ENCODE peak calls at places on chromosomes 11 and 22, in four cellular contexts. N, S, Y and M are unnamed samples.
A peak's percentile ranks its signal among the peaks of the same experiment; 100 is the strongest.

GRCh38 chr11:13667245-13667644 is 1.2 kb upstream of the FAR1 start:
- DNase-seq in N (no peak), S (no peak), Y (no peak), M (no peak)

GRCh38 chr11:132114185-132114584 is 743.8 kb downstream of the NTM start:
- DNase-seq in N (peak; percentile 41), S (no peak), Y (peak; percentile 77), M (no peak)

GRCh38 chr22:24723111-24723510 is 51.4 kb downstream of the PIWIL3 start:
- DNase-seq in N (no peak), S (no peak), Y (no peak), M (no peak)

GRCh38 chr11:35367491-35367890 is 51.9 kb downstream of the SLC1A2 start:
- DNase-seq in N (no peak), S (no peak), Y (no peak), M (no peak)

GRCh38 chr11:44556735-44557409 is 8.6 kb upstream of the CD82 start:
- DNase-seq in N (no peak), S (peak; percentile 54), Y (peak; percentile 67), M (no peak)

GRCh38 chr11:91248199-91248807 is 976.3 kb upstream of the FAT3 start:
- DNase-seq in N (no peak), S (peak; percentile 4), Y (no peak), M (no peak)

GRCh38 chr11:3626250-3626960 is 15.4 kb downstream of the ART5 start:
- DNase-seq in N (peak; percentile 53), S (no peak), Y (peak; percentile 57), M (peak; percentile 77)

GRCh38 chr11:68033708-68034045 is 3.2 kb downstream of the NDUFS8 start:
- DNase-seq in N (peak; percentile 86), S (no peak), Y (no peak), M (no peak)

GRCh38 chr11:1017269-1018005 is 19.1 kb downstream of the MUC6 start:
- DNase-seq in N (no peak), S (no peak), Y (no peak), M (no peak)

GRCh38 chr22:37487559-37487958 is 1.4 kb upstream of the MFNG start:
- DNase-seq in N (no peak), S (no peak), Y (no peak), M (no peak)

DNA sequence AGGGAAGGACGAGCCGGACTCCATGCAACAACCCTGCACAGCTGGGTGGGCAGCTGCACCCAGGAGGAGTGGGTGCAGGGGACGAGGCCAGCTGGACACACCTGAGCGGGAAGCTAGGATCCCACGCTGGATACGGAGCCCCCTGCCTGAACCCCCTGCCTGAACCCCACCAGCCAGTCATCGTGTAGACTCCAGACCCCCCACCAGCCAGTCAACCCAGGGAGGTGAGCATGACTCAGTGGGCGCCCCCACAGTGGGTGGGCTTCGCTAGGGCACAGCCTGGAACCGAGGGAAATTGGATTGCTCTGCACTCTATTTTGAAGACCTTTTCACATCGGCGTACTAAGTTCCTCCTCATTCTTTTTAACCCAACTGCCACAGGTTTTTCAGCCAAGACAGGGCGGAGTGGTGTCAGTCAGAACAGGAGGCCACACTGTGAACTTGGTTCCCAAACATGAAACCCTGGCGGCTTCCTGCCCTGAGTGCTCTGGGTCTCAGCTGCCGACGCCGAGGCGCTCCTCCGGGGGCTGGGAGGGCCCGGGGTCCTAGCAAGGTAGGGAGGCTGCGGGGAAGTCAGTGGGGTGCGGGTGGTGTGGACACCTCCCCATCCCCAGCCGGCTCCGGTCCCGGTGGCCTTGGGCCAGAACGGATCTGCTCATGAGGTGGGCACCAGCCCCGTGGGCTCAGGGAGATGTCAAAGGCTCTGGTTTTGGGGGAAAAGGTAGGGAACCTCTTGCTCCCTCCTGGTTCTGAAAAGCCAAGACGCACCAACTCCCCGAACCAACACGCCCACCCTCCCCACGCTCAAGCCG is 57.0 kb downstream of the BRD1 start:
- DNase-seq in N (peak; percentile 20), S (no peak), Y (no peak), M (peak; percentile 35)
- TF ChIP-seq CTCF in N (no peak), S (no peak), Y (no peak), M (no peak)

GRCh38 chr11:94968334-94968958 is 4.9 kb downstream of the CWC15 start:
- DNase-seq in N (no peak), S (no peak), Y (no peak), M (no peak)
- TF ChIP-seq CTCF in N (peak; percentile 26), S (peak; percentile 62), Y (peak; percentile 65), M (peak; percentile 65)

GRCh38 chr22:27879923-27880322 is 39.1 kb downstream of the PITPNB start:
- DNase-seq in N (no peak), S (peak; percentile 13), Y (no peak), M (no peak)
- TF ChIP-seq CTCF in N (peak; percentile 48), S (peak; percentile 63), Y (peak; percentile 75), M (peak; percentile 41)

DNA sequence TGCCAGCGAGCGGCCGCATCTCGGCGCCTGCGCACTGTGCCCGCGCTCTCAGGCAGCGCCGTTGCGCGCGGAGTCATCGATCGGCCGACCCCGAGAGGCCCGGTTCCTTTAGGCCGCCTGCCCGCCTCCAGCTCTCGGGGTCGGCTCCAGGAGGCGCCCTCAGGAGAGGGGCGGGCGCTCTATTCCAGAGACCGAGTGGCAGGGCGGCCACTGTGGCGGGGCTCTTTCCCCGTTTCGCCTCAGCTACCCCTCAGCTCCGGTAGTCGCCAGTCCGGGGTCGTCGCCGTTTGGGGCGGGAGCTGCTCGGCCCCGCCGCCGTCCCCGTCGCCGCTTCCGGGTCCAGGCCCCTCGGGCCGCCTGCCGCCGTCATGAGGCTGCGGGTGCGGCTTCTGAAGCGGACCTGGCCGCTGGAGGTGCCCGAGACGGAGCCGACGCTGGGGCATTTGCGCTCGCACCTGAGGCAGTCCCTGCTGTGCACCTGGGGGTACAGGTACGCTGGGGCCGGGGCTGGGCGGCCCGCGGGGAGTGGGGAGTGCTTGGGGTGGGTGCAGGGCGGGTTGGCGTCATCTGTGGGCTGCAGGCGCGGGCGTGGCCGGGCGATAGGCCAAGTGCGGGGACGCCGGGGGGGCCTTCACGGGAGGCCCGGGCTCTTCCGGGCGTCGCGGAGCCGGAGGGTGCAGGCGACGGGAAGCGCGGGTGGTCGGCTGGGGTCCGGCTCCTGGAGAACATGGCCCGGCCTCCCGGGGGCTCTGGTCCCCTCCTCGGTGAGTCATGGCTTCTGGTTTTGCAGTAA is at the start of gene FBXO7:
- DNase-seq in N (peak; percentile 95), S (peak; percentile 80), Y (peak; percentile 93), M (peak; percentile 73)
- TF ChIP-seq CTCF in N (peak; percentile 32), S (peak; percentile 3), Y (peak; percentile 60), M (no peak)

GRCh38 chr11:119000906-119001305 is 3.0 kb downstream of the CENATAC start:
- DNase-seq in N (no peak), S (no peak), Y (no peak), M (no peak)
- TF ChIP-seq CTCF in N (no peak), S (no peak), Y (no peak), M (no peak)

DNA sequence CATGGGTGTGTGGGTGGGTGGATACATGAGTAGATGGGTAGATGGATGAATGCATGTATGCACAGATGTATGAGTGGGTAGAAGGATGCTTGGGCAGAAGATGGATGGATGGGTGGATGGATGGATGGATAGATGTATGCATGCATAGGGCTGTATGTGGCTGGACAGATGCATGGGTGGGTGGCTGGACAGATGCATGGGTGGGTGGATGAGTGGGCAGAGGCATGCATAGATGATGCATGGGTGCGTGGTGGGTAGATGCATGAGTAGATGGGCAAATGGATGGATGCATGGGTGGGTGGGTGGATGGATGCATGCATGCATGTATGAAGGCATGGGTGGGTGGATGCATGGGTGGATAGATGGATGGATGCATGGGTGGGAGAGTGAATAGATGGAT is 6.8 kb upstream of the CD248 start:
- DNase-seq in N (peak; percentile 4), S (no peak), Y (no peak), M (no peak)
- TF ChIP-seq CTCF in N (no peak), S (no peak), Y (no peak), M (no peak)

DNA sequence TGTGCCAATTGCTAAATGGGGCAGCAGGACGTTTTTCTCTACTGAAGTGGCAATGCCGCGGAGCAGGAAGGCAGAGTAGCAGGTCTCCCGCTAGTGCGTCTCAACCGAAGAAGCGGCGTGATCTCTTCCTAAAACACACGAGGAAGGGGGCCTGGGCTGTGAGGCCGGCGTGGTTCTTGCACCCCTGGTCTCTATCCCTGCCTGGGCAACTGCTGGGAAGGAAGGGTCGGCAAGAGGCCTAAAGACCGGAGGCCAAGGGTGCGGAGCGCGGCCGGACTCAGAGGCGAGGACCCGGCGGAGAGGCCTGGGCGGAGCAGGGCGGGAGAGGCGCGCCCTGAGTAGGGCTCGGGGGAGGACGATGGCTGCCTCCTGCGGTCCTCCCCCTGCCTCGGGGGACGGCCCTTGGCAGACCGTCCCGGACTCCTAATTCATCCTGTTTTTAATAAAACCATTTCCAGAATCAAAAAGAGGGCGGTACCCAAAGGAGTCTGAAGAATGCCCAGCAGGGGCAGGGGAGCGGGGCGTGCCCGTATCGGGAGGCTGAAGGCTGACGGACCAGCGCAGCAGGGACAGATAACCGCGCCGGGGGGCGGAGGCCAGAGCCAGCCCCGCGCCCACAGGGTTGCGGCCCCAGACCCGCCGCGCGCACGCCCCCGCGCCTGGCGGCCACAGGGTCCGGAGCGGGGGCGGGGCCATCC is 559 bp upstream of the APLP2 start:
- DNase-seq in N (peak; percentile 81), S (peak; percentile 35), Y (peak; percentile 63), M (peak; percentile 51)
- TF ChIP-seq CTCF in N (no peak), S (no peak), Y (peak; percentile 16), M (peak; percentile 17)